ENCODE peak calls at places on chromosomes 5 and 9, in six cellular contexts. One of them, this sample, is unnamed.
A peak's percentile ranks its signal among the peaks of the same experiment; 100 is the strongest.

GRCh38 chr5:132767150-132767549 is 9.9 kb downstream of the SEPTIN8 start:
- DNase-seq in A549: no peak
- DNase-seq in heart right ventricle: no peak
- DNase-seq in CD8-positive, alpha-beta T cell: no peak
- DNase-seq in cardiac fibroblast: no peak
- DNase-seq in pancreas: no peak
- DNase-seq in this sample: no peak

GRCh38 chr5:169201597-169201996 is 99.3 kb downstream of the SLIT3 start:
- DNase-seq in pancreas: no peak
- DNase-seq in heart right ventricle: no peak
- DNase-seq in A549: peak; percentile 59
- DNase-seq in cardiac fibroblast: no peak
- DNase-seq in CD8-positive, alpha-beta T cell: no peak
- DNase-seq in this sample: no peak

GRCh38 chr5:65837139-65837538 is 89.2 kb upstream of the ERBIN start:
- DNase-seq in pancreas: no peak
- DNase-seq in A549: peak; percentile 9
- DNase-seq in heart right ventricle: no peak
- DNase-seq in CD8-positive, alpha-beta T cell: no peak
- DNase-seq in cardiac fibroblast: no peak
- DNase-seq in this sample: no peak

GRCh38 chr5:177600458-177601018 is 606 bp downstream of the B4GALT7 start:
- DNase-seq in pancreas: no peak
- DNase-seq in heart right ventricle: no peak
- DNase-seq in A549: no peak
- DNase-seq in CD8-positive, alpha-beta T cell: no peak
- DNase-seq in cardiac fibroblast: peak; percentile 31
- DNase-seq in this sample: peak; percentile 56

GRCh38 chr9:70257991-70258691 is 637 bp upstream of the SMC5 start:
- DNase-seq in pancreas: peak; percentile 72
- DNase-seq in CD8-positive, alpha-beta T cell: no peak
- DNase-seq in cardiac fibroblast: peak; percentile 58
- DNase-seq in heart right ventricle: peak; percentile 20
- DNase-seq in A549: no peak
- DNase-seq in this sample: peak; percentile 30

GRCh38 chr5:154371687-154372086 is 74.1 kb upstream of the SAP30L start:
- DNase-seq in A549: peak; percentile 28
- DNase-seq in cardiac fibroblast: peak; percentile 94
- DNase-seq in pancreas: no peak
- DNase-seq in CD8-positive, alpha-beta T cell: no peak
- DNase-seq in heart right ventricle: peak; percentile 17
- DNase-seq in this sample: no peak

GRCh38 chr5:139022528-139022927 is 147.4 kb upstream of the LRRTM2 start:
- DNase-seq in pancreas: no peak
- DNase-seq in A549: no peak
- DNase-seq in cardiac fibroblast: no peak
- DNase-seq in CD8-positive, alpha-beta T cell: no peak
- DNase-seq in heart right ventricle: no peak
- DNase-seq in this sample: no peak

GRCh38 chr5:36722913-36723312 is 116.5 kb downstream of the SLC1A3 start:
- DNase-seq in A549: no peak
- DNase-seq in CD8-positive, alpha-beta T cell: no peak
- DNase-seq in cardiac fibroblast: no peak
- DNase-seq in heart right ventricle: no peak
- DNase-seq in pancreas: no peak
- DNase-seq in this sample: no peak

GRCh38 chr9:12014488-12014887 is 678.7 kb upstream of the TYRP1 start:
- DNase-seq in CD8-positive, alpha-beta T cell: no peak
- DNase-seq in A549: no peak
- DNase-seq in pancreas: no peak
- DNase-seq in heart right ventricle: no peak
- DNase-seq in cardiac fibroblast: no peak
- DNase-seq in this sample: no peak

GRCh38 chr5:179606071-179606909 is 17.2 kb downstream of the HNRNPH1 start:
- DNase-seq in pancreas: no peak
- DNase-seq in heart right ventricle: no peak
- DNase-seq in A549: no peak
- DNase-seq in CD8-positive, alpha-beta T cell: no peak
- DNase-seq in cardiac fibroblast: no peak
- DNase-seq in this sample: no peak

GRCh38 chr5:134077926-134078580 is 36.4 kb upstream of the TCF7 start:
- DNase-seq in heart right ventricle: no peak
- DNase-seq in A549: no peak
- DNase-seq in CD8-positive, alpha-beta T cell: no peak
- DNase-seq in cardiac fibroblast: no peak
- DNase-seq in pancreas: no peak
- DNase-seq in this sample: no peak

GRCh38 chr5:57539281-57539701 is 56.7 kb upstream of the ACTBL2 start:
- DNase-seq in CD8-positive, alpha-beta T cell: no peak
- DNase-seq in A549: no peak
- DNase-seq in heart right ventricle: no peak
- DNase-seq in pancreas: no peak
- DNase-seq in cardiac fibroblast: no peak
- DNase-seq in this sample: no peak

GRCh38 chr9:133700861-133701320 is 37.3 kb downstream of the SARDH start:
- DNase-seq in cardiac fibroblast: peak; percentile 48
- DNase-seq in pancreas: no peak
- DNase-seq in A549: no peak
- DNase-seq in heart right ventricle: no peak
- DNase-seq in CD8-positive, alpha-beta T cell: no peak
- DNase-seq in this sample: peak; percentile 58

GRCh38 chr5:109485030-109485429 is 75.3 kb upstream of the PJA2 start:
- DNase-seq in pancreas: peak; percentile 75
- DNase-seq in A549: no peak
- DNase-seq in cardiac fibroblast: peak; percentile 35
- DNase-seq in heart right ventricle: peak; percentile 61
- DNase-seq in CD8-positive, alpha-beta T cell: no peak
- DNase-seq in this sample: no peak

GRCh38 chr5:89399553-89399952 is 516.6 kb upstream of the MEF2C start:
- DNase-seq in CD8-positive, alpha-beta T cell: no peak
- DNase-seq in cardiac fibroblast: peak; percentile 42
- DNase-seq in A549: no peak
- DNase-seq in pancreas: no peak
- DNase-seq in heart right ventricle: no peak
- DNase-seq in this sample: no peak

GRCh38 chr5:140256726-140257125 is 46.2 kb downstream of the PFDN1 start:
- DNase-seq in pancreas: no peak
- DNase-seq in CD8-positive, alpha-beta T cell: no peak
- DNase-seq in heart right ventricle: no peak
- DNase-seq in cardiac fibroblast: no peak
- DNase-seq in A549: no peak
- DNase-seq in this sample: no peak

GRCh38 chr9:134410078-134410834 is 84.0 kb downstream of the RXRA start:
- DNase-seq in pancreas: no peak
- DNase-seq in CD8-positive, alpha-beta T cell: no peak
- DNase-seq in cardiac fibroblast: no peak
- DNase-seq in heart right ventricle: no peak
- DNase-seq in A549: peak; percentile 36
- DNase-seq in this sample: no peak

DNA sequence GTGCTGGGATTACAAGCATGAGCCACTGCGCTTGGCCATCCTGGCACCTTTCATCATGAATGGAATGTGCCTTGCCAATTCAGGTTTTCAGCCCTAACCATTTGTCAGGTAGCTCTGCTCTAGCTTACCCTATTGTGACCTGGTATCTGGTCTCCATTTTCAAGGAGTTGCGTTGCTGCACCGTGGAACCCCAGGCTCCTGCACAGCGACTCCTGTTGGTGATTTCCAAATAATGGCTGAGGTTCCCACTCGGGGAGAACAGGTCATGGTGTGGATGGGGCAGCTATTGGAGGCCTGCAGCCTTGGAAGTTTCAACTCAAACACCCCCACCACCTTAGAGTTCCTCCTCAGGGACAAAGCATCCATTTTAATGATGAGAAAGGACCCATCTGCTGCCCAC is 18.7 kb upstream of the CTSV start:
- DNase-seq in heart right ventricle: no peak
- DNase-seq in CD8-positive, alpha-beta T cell: no peak
- DNase-seq in A549: no peak
- DNase-seq in pancreas: no peak
- DNase-seq in cardiac fibroblast: no peak
- DNase-seq in this sample: no peak
- TF ChIP-seq CTCF in heart right ventricle: no peak
- TF ChIP-seq CTCF in CD8-positive, alpha-beta T cell: no peak
- TF ChIP-seq CTCF in A549: no peak
- TF ChIP-seq CTCF in pancreas: no peak
- TF ChIP-seq CTCF in cardiac fibroblast: no peak
- TF ChIP-seq CTCF in this sample: peak; percentile 28

GRCh38 chr9:106828965-106829364 is 34.0 kb upstream of the ZNF462 start:
- DNase-seq in heart right ventricle: no peak
- DNase-seq in cardiac fibroblast: no peak
- DNase-seq in CD8-positive, alpha-beta T cell: no peak
- DNase-seq in A549: no peak
- DNase-seq in pancreas: no peak
- DNase-seq in this sample: no peak

GRCh38 chr9:106829666-106830408 is 33.1 kb upstream of the ZNF462 start:
- DNase-seq in pancreas: no peak
- DNase-seq in cardiac fibroblast: no peak
- DNase-seq in A549: no peak
- DNase-seq in CD8-positive, alpha-beta T cell: no peak
- DNase-seq in heart right ventricle: peak; percentile 8
- DNase-seq in this sample: no peak

GRCh38 chr9:106835840-106836239 is 27.1 kb upstream of the ZNF462 start:
- DNase-seq in heart right ventricle: no peak
- DNase-seq in cardiac fibroblast: no peak
- DNase-seq in CD8-positive, alpha-beta T cell: no peak
- DNase-seq in A549: no peak
- DNase-seq in pancreas: no peak
- DNase-seq in this sample: no peak

GRCh38 chr9:106830527-106831140 is 32.3 kb upstream of the ZNF462 start:
- DNase-seq in CD8-positive, alpha-beta T cell: no peak
- DNase-seq in pancreas: no peak
- DNase-seq in heart right ventricle: peak; percentile 9
- DNase-seq in A549: no peak
- DNase-seq in cardiac fibroblast: no peak
- DNase-seq in this sample: no peak

GRCh38 chr9:106834888-106835287 is 28.1 kb upstream of the ZNF462 start:
- DNase-seq in heart right ventricle: no peak
- DNase-seq in pancreas: no peak
- DNase-seq in A549: no peak
- DNase-seq in CD8-positive, alpha-beta T cell: no peak
- DNase-seq in cardiac fibroblast: no peak
- DNase-seq in this sample: no peak
- TF ChIP-seq CTCF in heart right ventricle: no peak
- TF ChIP-seq CTCF in pancreas: no peak
- TF ChIP-seq CTCF in A549: no peak
- TF ChIP-seq CTCF in CD8-positive, alpha-beta T cell: no peak
- TF ChIP-seq CTCF in cardiac fibroblast: no peak
- TF ChIP-seq CTCF in this sample: no peak

DNA sequence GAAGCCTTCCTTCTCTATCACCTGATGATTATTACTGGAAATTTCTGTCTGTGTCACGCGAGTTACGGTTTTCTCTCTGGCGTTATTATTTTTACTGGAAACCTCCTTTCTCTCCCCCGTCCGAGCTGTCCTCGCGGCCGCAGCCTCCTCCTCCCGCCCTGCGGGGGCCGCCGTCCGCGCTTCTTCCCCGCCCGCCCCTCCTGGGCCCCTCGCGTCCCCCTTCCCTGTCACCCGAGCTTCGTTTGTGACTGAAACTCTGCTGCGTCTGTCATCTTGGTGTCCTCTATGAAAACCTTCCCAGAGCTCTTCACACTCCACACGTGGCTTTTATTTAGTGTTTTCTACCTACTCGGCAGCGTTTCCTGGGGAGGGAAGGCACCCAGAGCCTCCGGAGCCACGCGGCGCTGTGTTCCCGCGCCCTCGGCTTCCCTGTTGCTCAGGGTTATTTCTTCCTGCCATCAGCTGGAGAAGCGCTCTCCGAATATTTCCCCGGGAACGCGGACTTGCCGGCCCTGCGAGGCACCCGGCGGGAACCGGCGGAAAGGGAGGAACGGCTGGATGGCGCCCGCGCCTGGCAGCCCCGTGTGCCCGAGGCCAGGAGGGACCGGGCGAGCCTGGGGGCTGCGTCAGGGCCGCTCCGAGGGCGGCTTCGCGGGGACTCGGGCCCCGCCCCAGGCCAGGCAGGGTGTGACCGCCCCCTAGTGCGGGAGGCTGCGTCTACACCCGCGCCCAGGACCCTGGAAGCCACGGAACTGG is 33.9 kb downstream of the TRIP13 start:
- DNase-seq in CD8-positive, alpha-beta T cell: peak; percentile 37
- DNase-seq in pancreas: peak; percentile 30
- DNase-seq in A549: no peak
- DNase-seq in cardiac fibroblast: peak; percentile 45
- DNase-seq in heart right ventricle: no peak
- DNase-seq in this sample: no peak
- TF ChIP-seq CTCF in CD8-positive, alpha-beta T cell: no peak
- TF ChIP-seq CTCF in pancreas: peak; percentile 16
- TF ChIP-seq CTCF in A549: no peak
- TF ChIP-seq CTCF in cardiac fibroblast: peak; percentile 39
- TF ChIP-seq CTCF in heart right ventricle: peak; percentile 56
- TF ChIP-seq CTCF in this sample: no peak

GRCh38 chr5:180832638-180833068 is 28.4 kb downstream of the ZFP62 start:
- DNase-seq in heart right ventricle: no peak
- DNase-seq in pancreas: no peak
- DNase-seq in CD8-positive, alpha-beta T cell: peak; percentile 49
- DNase-seq in A549: no peak
- DNase-seq in cardiac fibroblast: no peak
- DNase-seq in this sample: peak; percentile 80

GRCh38 chr5:180829711-180830110 is 27.1 kb upstream of the MGAT1 start:
- DNase-seq in A549: no peak
- DNase-seq in CD8-positive, alpha-beta T cell: no peak
- DNase-seq in cardiac fibroblast: no peak
- DNase-seq in pancreas: no peak
- DNase-seq in heart right ventricle: no peak
- DNase-seq in this sample: no peak

GRCh38 chr5:180830253-180831138 is 27.9 kb upstream of the MGAT1 start:
- DNase-seq in A549: peak; percentile 44
- DNase-seq in CD8-positive, alpha-beta T cell: peak; percentile 78
- DNase-seq in pancreas: peak; percentile 76
- DNase-seq in cardiac fibroblast: peak; percentile 49
- DNase-seq in heart right ventricle: peak; percentile 74
- DNase-seq in this sample: peak; percentile 70

GRCh38 chr5:180825768-180826525 is 23.3 kb upstream of the MGAT1 start:
- DNase-seq in A549: no peak
- DNase-seq in pancreas: peak; percentile 86
- DNase-seq in CD8-positive, alpha-beta T cell: no peak
- DNase-seq in heart right ventricle: no peak
- DNase-seq in cardiac fibroblast: peak; percentile 77
- DNase-seq in this sample: no peak

GRCh38 chr5:180831139-180832080 is 28.8 kb upstream of the MGAT1 start:
- DNase-seq in heart right ventricle: peak; percentile 88
- DNase-seq in pancreas: peak; percentile 84
- DNase-seq in cardiac fibroblast: peak; percentile 79
- DNase-seq in CD8-positive, alpha-beta T cell: peak; percentile 79
- DNase-seq in A549: peak; percentile 75
- DNase-seq in this sample: peak; percentile 82
- TF ChIP-seq CTCF in heart right ventricle: peak; percentile 42
- TF ChIP-seq CTCF in pancreas: no peak
- TF ChIP-seq CTCF in cardiac fibroblast: no peak
- TF ChIP-seq CTCF in CD8-positive, alpha-beta T cell: no peak
- TF ChIP-seq CTCF in A549: no peak
- TF ChIP-seq CTCF in this sample: peak; percentile 28

GRCh38 chr9:20591223-20591622 is 31.1 kb downstream of the MLLT3 start:
- DNase-seq in CD8-positive, alpha-beta T cell: no peak
- DNase-seq in heart right ventricle: no peak
- DNase-seq in cardiac fibroblast: no peak
- DNase-seq in pancreas: no peak
- DNase-seq in A549: no peak
- DNase-seq in this sample: no peak
- TF ChIP-seq CTCF in CD8-positive, alpha-beta T cell: no peak
- TF ChIP-seq CTCF in heart right ventricle: no peak
- TF ChIP-seq CTCF in cardiac fibroblast: no peak
- TF ChIP-seq CTCF in pancreas: no peak
- TF ChIP-seq CTCF in A549: no peak
- TF ChIP-seq CTCF in this sample: peak; percentile 23

GRCh38 chr9:36166150-36166927 is 2.8 kb upstream of the CCIN start:
- DNase-seq in heart right ventricle: peak; percentile 79
- DNase-seq in pancreas: peak; percentile 63
- DNase-seq in CD8-positive, alpha-beta T cell: peak; percentile 85
- DNase-seq in cardiac fibroblast: peak; percentile 82
- DNase-seq in A549: peak; percentile 87
- DNase-seq in this sample: peak; percentile 76
- TF ChIP-seq CTCF in heart right ventricle: peak; percentile 97
- TF ChIP-seq CTCF in pancreas: peak; percentile 94
- TF ChIP-seq CTCF in CD8-positive, alpha-beta T cell: peak; percentile 83
- TF ChIP-seq CTCF in cardiac fibroblast: peak; percentile 57
- TF ChIP-seq CTCF in A549: peak; percentile 91
- TF ChIP-seq CTCF in this sample: peak; percentile 93